ENCODE peak calls at places on chromosomes 6 and 20, in four cellular contexts. V, I, Y and T are unnamed samples.
A peak's percentile ranks its signal among the peaks of the same experiment; 100 is the strongest.

GRCh38 chr6:93721386-93722048 is 302.2 kb upstream of the EPHA7 start:
- DNase-seq in V (peak; percentile 1), I (no peak), Y (no peak), T (peak; percentile 39)

GRCh38 chr6:52362443-52363221 is 681 bp downstream of the PAQR8 start:
- DNase-seq in V (no peak), I (peak; percentile 62), Y (no peak), T (peak; percentile 22)

GRCh38 chr6:106927531-106928398 is 46.8 kb downstream of the CD24 start:
- DNase-seq in V (peak; percentile 36), I (peak; percentile 47), Y (no peak), T (peak; percentile 56)

GRCh38 chr6:12601881-12602280 is 114.7 kb upstream of the PHACTR1 start:
- DNase-seq in V (no peak), I (no peak), Y (no peak), T (no peak)

GRCh38 chr6:134495203-134495892 is 177.4 kb upstream of the SGK1 start:
- DNase-seq in V (no peak), I (no peak), Y (no peak), T (no peak)

GRCh38 chr20:9388160-9388825 is 126.1 kb upstream of the LAMP5 start:
- DNase-seq in V (no peak), I (no peak), Y (no peak), T (no peak)

GRCh38 chr6:1636272-1636825 is 26.6 kb downstream of the FOXC1 start:
- DNase-seq in V (no peak), I (no peak), Y (no peak), T (no peak)

GRCh38 chr6:17091122-17091521 is 10.7 kb upstream of the STMND1 start:
- DNase-seq in V (no peak), I (peak; percentile 20), Y (no peak), T (no peak)

GRCh38 chr6:25165181-25165580 is 114.0 kb upstream of the CARMIL1 start:
- DNase-seq in V (no peak), I (no peak), Y (no peak), T (no peak)

GRCh38 chr6:66897576-66897975 is 1190.5 kb upstream of the EYS start:
- DNase-seq in V (peak; percentile 4), I (no peak), Y (no peak), T (no peak)

GRCh38 chr6:107418118-107418517 is 41.2 kb downstream of the PDSS2 start:
- DNase-seq in V (peak; percentile 11), I (no peak), Y (no peak), T (peak; percentile 30)

GRCh38 chr6:95574811-95575210 is 2.5 kb upstream of the MANEA start:
- DNase-seq in V (peak; percentile 47), I (no peak), Y (no peak), T (no peak)

GRCh38 chr6:25193865-25194679 is 85.1 kb upstream of the CARMIL1 start:
- DNase-seq in V (no peak), I (no peak), Y (no peak), T (no peak)

GRCh38 chr6:160120087-160120486 is 1.5 kb upstream of the SLC22A1 start:
- DNase-seq in V (no peak), I (no peak), Y (no peak), T (no peak)

DNA sequence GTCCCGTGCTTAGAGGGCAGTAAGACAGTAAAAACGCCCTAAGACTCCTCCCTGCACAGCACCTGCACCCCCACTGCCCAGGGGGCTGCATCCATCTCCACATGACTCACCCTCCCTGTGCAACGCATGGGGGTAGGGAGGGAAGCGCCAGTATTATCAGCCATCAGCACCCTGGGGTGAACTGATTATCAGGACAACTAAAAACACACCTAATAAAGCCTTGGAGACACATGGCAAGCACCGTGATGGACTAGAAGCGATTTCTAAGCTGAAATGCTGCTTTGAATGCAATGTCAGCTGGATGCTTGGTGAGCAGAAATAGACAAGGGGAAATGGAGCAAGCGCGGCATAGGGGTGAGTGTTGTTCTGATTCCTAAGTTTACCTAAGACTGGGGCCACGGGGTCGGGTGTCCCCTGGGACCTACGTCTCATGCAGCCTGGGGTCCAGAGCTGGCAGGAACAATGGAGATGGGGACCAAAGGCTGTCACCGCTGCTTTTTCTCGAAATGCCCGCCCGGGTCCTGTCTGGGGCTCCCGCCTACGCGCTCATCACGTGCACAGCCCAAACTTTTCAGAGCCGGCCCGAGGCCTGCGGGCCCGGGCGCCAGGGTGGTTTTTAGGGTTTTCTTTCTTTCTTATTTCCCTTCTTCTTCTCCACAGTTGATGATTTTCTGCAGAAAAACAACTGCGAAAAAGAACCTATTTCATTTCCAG is 702 bp upstream of the TNFAIP3 start:
- DNase-seq in V (no peak), I (peak; percentile 60), Y (no peak), T (no peak)
- TF ChIP-seq FOXM1 in V (no peak), I (peak; percentile 27), Y (no peak), T (no peak)

GRCh38 chr6:157519255-157520116 is 138.5 kb downstream of the ZDHHC14 start:
- DNase-seq in V (no peak), I (no peak), Y (no peak), T (no peak)

GRCh38 chr6:157522472-157522871 is 141.5 kb downstream of the ZDHHC14 start:
- DNase-seq in V (no peak), I (no peak), Y (no peak), T (no peak)

GRCh38 chr6:157521665-157522335 is 140.8 kb downstream of the ZDHHC14 start:
- DNase-seq in V (no peak), I (no peak), Y (no peak), T (no peak)

GRCh38 chr6:157520117-157520406 is 139.1 kb downstream of the ZDHHC14 start:
- DNase-seq in V (no peak), I (peak; percentile 59), Y (no peak), T (no peak)

GRCh38 chr6:157520986-157521664 is 140.1 kb downstream of the ZDHHC14 start:
- DNase-seq in V (no peak), I (no peak), Y (no peak), T (no peak)
- TF ChIP-seq BHLHE40 in V (no peak), I (no peak), Y (no peak), T (no peak)

GRCh38 chr20:10541668-10542411 is 106.7 kb downstream of the SLX4IP start:
- DNase-seq in V (peak; percentile 69), I (no peak), Y (no peak), T (no peak)
- TF ChIP-seq TARDBP in V (peak; percentile 47), I (no peak), Y (no peak), T (no peak)

GRCh38 chr6:109104512-109104911 is 9.2 kb downstream of the CEP57L1 start:
- DNase-seq in V (no peak), I (no peak), Y (no peak), T (no peak)
- TF ChIP-seq FOXM1 in V (no peak), I (no peak), Y (no peak), T (no peak)

GRCh38 chr20:6178537-6178936 is 55.7 kb upstream of the FERMT1 start:
- DNase-seq in V (peak; percentile 39), I (no peak), Y (no peak), T (no peak)
- TF ChIP-seq BHLHE40 in V (no peak), I (no peak), Y (no peak), T (no peak)

GRCh38 chr20:24673678-24674570 is 204.5 kb downstream of the SYNDIG1 start:
- DNase-seq in V (no peak), I (no peak), Y (no peak), T (no peak)
- TF ChIP-seq TARDBP in V (no peak), I (no peak), Y (no peak), T (no peak)

DNA sequence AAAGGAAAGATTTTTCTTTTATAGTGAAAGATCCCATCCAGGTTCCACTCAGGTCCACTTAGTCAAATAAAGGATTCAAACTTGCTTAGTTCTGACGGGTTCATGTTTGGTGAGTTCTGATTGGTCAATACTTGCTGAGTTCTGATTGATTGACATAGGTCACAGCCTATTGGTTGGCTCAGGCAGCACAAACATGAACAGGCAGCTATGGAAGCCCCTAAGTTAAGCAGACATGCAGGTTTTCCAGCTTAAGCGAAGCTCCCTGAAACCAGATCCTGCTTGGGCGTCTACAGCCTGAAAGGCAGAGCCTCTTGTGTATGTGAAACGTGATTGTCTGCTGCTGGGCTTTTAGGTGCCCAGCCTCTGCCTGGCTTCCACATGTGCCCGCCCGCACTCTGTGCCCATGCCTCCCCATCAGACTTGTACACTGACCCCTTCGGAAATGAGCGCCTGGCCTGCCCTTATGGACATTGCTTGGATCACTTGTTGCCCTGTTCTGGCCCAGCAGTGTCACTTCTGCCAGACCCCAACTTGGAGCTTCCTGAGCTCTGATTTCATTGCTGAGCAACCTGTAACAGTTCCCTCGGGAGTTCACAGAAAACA is 45.4 kb upstream of the ECI2 start:
- DNase-seq in V (peak; percentile 36), I (peak; percentile 62), Y (no peak), T (peak; percentile 43)
- TF ChIP-seq FOXM1 in V (no peak), I (no peak), Y (no peak), T (no peak)

GRCh38 chr6:158908596-158908995 is 89.4 kb upstream of the EZR start:
- DNase-seq in V (no peak), I (no peak), Y (no peak), T (no peak)

GRCh38 chr6:158909938-158910337 is 90.1 kb downstream of the RSPH3 start:
- DNase-seq in V (no peak), I (no peak), Y (no peak), T (no peak)

GRCh38 chr6:158906926-158907325 is 87.8 kb upstream of the EZR start:
- DNase-seq in V (no peak), I (no peak), Y (no peak), T (no peak)

GRCh38 chr6:158910484-158911075 is 89.4 kb downstream of the RSPH3 start:
- DNase-seq in V (no peak), I (no peak), Y (peak; percentile 54), T (no peak)

DNA sequence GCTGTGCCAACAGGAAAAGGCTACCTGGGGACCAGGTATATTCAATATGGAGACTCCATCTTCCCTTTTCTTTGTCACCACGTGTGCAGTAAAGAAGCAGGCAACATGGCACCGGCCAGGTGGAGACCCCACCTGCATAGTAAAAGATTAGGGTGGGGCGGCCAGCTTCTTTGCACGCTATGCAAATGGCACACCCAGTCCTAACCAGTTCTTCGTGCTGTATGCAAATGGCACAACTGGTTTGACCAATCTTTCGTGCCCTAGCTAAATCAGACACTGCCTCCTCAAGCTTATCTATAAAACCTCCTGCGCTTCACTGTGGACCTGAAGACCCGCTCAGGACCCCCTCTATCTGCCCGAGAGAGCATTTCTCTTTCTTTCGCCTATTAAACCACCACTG is 88.8 kb upstream of the EZR start:
- DNase-seq in V (no peak), I (no peak), Y (no peak), T (no peak)
- TF ChIP-seq BHLHE40 in V (no peak), I (no peak), Y (no peak), T (no peak)